ENCODE peak calls at places on chromosomes 6 and 20, in nine cellular contexts. One of them, this sample, is unnamed.

GRCh38 chr6:27752038-27752885 is 159.9 kb downstream of the OR2B2 start:
- DNase-seq in cardiac muscle cell: peak
- DNase-seq in heart left ventricle: peak
- DNase-seq in ascending aorta: peak
- DNase-seq in ovary: peak
- DNase-seq in bronchial epithelial cell: peak
- DNase-seq in tibial nerve: no peak
- DNase-seq in mammary epithelial cell: peak
- DNase-seq in neural progenitor cell: peak
- DNase-seq in this sample: peak

GRCh38 chr20:49480236-49480635 is 2.2 kb downstream of the KCNB1 start:
- DNase-seq in cardiac muscle cell: no peak
- DNase-seq in heart left ventricle: no peak
- DNase-seq in ascending aorta: no peak
- DNase-seq in ovary: no peak
- DNase-seq in bronchial epithelial cell: no peak
- DNase-seq in tibial nerve: no peak
- DNase-seq in mammary epithelial cell: no peak
- DNase-seq in neural progenitor cell: peak
- DNase-seq in this sample: no peak

GRCh38 chr6:38262041-38262440 is 377.7 kb downstream of the BTBD9 start:
- DNase-seq in cardiac muscle cell: peak
- DNase-seq in heart left ventricle: no peak
- DNase-seq in ascending aorta: no peak
- DNase-seq in ovary: no peak
- DNase-seq in bronchial epithelial cell: peak
- DNase-seq in tibial nerve: no peak
- DNase-seq in mammary epithelial cell: peak
- DNase-seq in neural progenitor cell: no peak
- DNase-seq in this sample: no peak

GRCh38 chr6:57262901-57263694 is 41.0 kb upstream of the RAB23 start:
- DNase-seq in cardiac muscle cell: no peak
- DNase-seq in heart left ventricle: no peak
- DNase-seq in ascending aorta: no peak
- DNase-seq in ovary: no peak
- DNase-seq in bronchial epithelial cell: peak
- DNase-seq in tibial nerve: no peak
- DNase-seq in mammary epithelial cell: peak
- DNase-seq in neural progenitor cell: no peak
- DNase-seq in this sample: peak

GRCh38 chr20:50815162-50815989 is 20.5 kb downstream of the BCAS4 start:
- DNase-seq in cardiac muscle cell: no peak
- DNase-seq in heart left ventricle: no peak
- DNase-seq in ascending aorta: no peak
- DNase-seq in ovary: no peak
- DNase-seq in bronchial epithelial cell: peak
- DNase-seq in tibial nerve: no peak
- DNase-seq in mammary epithelial cell: peak
- DNase-seq in neural progenitor cell: no peak
- DNase-seq in this sample: no peak

GRCh38 chr20:46122071-46122470 is 4.0 kb downstream of the CD40 start:
- DNase-seq in cardiac muscle cell: no peak
- DNase-seq in heart left ventricle: no peak
- DNase-seq in ascending aorta: no peak
- DNase-seq in ovary: no peak
- DNase-seq in bronchial epithelial cell: peak
- DNase-seq in tibial nerve: no peak
- DNase-seq in mammary epithelial cell: peak
- DNase-seq in neural progenitor cell: no peak
- DNase-seq in this sample: no peak

GRCh38 chr6:158092806-158093205 is 75.3 kb downstream of the SERAC1 start:
- DNase-seq in cardiac muscle cell: no peak
- DNase-seq in heart left ventricle: no peak
- DNase-seq in ascending aorta: no peak
- DNase-seq in ovary: no peak
- DNase-seq in bronchial epithelial cell: no peak
- DNase-seq in tibial nerve: no peak
- DNase-seq in mammary epithelial cell: no peak
- DNase-seq in neural progenitor cell: no peak
- DNase-seq in this sample: no peak

GRCh38 chr20:58408603-58409246 is 19.7 kb downstream of the VAPB start:
- DNase-seq in cardiac muscle cell: no peak
- DNase-seq in heart left ventricle: no peak
- DNase-seq in ascending aorta: no peak
- DNase-seq in ovary: no peak
- DNase-seq in bronchial epithelial cell: no peak
- DNase-seq in tibial nerve: no peak
- DNase-seq in mammary epithelial cell: no peak
- DNase-seq in neural progenitor cell: no peak
- DNase-seq in this sample: no peak

GRCh38 chr20:45070932-45071632 is 29.8 kb downstream of the KCNS1 start:
- DNase-seq in cardiac muscle cell: no peak
- DNase-seq in heart left ventricle: no peak
- DNase-seq in ascending aorta: no peak
- DNase-seq in ovary: no peak
- DNase-seq in bronchial epithelial cell: peak
- DNase-seq in tibial nerve: no peak
- DNase-seq in mammary epithelial cell: peak
- DNase-seq in neural progenitor cell: no peak
- DNase-seq in this sample: no peak

GRCh38 chr6:119313937-119314893 is 35.3 kb downstream of the MAN1A1 start:
- DNase-seq in cardiac muscle cell: peak
- DNase-seq in heart left ventricle: no peak
- DNase-seq in ascending aorta: no peak
- DNase-seq in ovary: no peak
- DNase-seq in bronchial epithelial cell: no peak
- DNase-seq in tibial nerve: no peak
- DNase-seq in mammary epithelial cell: no peak
- DNase-seq in neural progenitor cell: no peak
- DNase-seq in this sample: no peak

GRCh38 chr6:28525496-28526039 is at the start of gene GPX5:
- DNase-seq in cardiac muscle cell: no peak
- DNase-seq in heart left ventricle: no peak
- DNase-seq in ascending aorta: no peak
- DNase-seq in ovary: no peak
- DNase-seq in bronchial epithelial cell: no peak
- DNase-seq in tibial nerve: no peak
- DNase-seq in mammary epithelial cell: no peak
- DNase-seq in neural progenitor cell: no peak
- DNase-seq in this sample: no peak

GRCh38 chr6:38216451-38216850 is 396.9 kb downstream of the ZFAND3 start:
- DNase-seq in cardiac muscle cell: no peak
- DNase-seq in heart left ventricle: no peak
- DNase-seq in ascending aorta: no peak
- DNase-seq in ovary: no peak
- DNase-seq in bronchial epithelial cell: no peak
- DNase-seq in tibial nerve: no peak
- DNase-seq in mammary epithelial cell: no peak
- DNase-seq in neural progenitor cell: no peak
- DNase-seq in this sample: no peak

DNA sequence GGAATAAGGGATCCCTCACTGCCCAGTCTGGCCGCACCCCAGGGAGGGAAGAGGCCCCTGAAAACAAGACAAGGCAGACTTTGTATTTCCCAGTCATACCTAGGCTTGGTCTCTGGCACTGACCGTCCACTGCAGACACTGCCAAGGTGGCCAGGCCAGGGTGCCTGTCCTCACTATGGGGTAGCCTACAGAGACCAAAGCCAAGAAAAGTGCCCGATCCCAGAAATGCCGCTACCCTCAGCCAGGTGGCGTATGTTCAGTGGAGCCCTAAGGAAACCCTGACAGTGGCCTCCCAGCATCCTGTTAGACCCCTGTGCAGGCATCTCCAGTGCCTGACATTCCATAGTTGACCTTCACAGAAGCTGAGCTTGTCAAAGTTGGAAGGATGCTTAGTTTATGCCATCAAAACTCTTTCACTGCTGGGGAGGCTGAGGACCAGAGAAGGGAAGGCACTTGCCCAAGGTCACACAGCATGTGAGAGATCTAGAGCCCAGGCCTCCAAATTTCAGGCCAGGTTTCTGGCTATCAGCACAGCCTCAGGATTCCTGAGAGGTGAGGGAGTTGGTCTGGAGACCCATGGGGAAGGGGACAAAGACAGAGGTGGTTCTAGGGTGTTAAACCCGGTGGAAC is 2.5 kb downstream of the SCRT2 start:
- DNase-seq in cardiac muscle cell: no peak
- DNase-seq in heart left ventricle: no peak
- DNase-seq in ascending aorta: no peak
- DNase-seq in ovary: no peak
- DNase-seq in bronchial epithelial cell: no peak
- DNase-seq in tibial nerve: no peak
- DNase-seq in mammary epithelial cell: no peak
- DNase-seq in neural progenitor cell: no peak
- DNase-seq in this sample: no peak
- H3K4me3 ChIP-seq in cardiac muscle cell: no peak
- H3K4me3 ChIP-seq in heart left ventricle: no peak
- H3K4me3 ChIP-seq in ascending aorta: no peak
- H3K4me3 ChIP-seq in ovary: no peak
- H3K4me3 ChIP-seq in bronchial epithelial cell: no peak
- H3K4me3 ChIP-seq in tibial nerve: no peak
- H3K4me3 ChIP-seq in mammary epithelial cell: no peak
- H3K4me3 ChIP-seq in neural progenitor cell: no peak
- H3K4me3 ChIP-seq in this sample: no peak

GRCh38 chr6:122789862-122790739 is 1.0 kb downstream of the SMPDL3A start:
- DNase-seq in cardiac muscle cell: peak
- DNase-seq in heart left ventricle: peak
- DNase-seq in ascending aorta: peak
- DNase-seq in ovary: no peak
- DNase-seq in bronchial epithelial cell: peak
- DNase-seq in tibial nerve: no peak
- DNase-seq in mammary epithelial cell: peak
- DNase-seq in neural progenitor cell: peak
- DNase-seq in this sample: no peak

GRCh38 chr6:122790740-122791679 is 2.0 kb downstream of the SMPDL3A start:
- DNase-seq in cardiac muscle cell: peak
- DNase-seq in heart left ventricle: no peak
- DNase-seq in ascending aorta: no peak
- DNase-seq in ovary: no peak
- DNase-seq in bronchial epithelial cell: no peak
- DNase-seq in tibial nerve: no peak
- DNase-seq in mammary epithelial cell: no peak
- DNase-seq in neural progenitor cell: no peak
- DNase-seq in this sample: no peak

GRCh38 chr6:122788663-122789062 is 395 bp upstream of the SMPDL3A start:
- DNase-seq in cardiac muscle cell: peak
- DNase-seq in heart left ventricle: no peak
- DNase-seq in ascending aorta: no peak
- DNase-seq in ovary: no peak
- DNase-seq in bronchial epithelial cell: no peak
- DNase-seq in tibial nerve: no peak
- DNase-seq in mammary epithelial cell: no peak
- DNase-seq in neural progenitor cell: peak
- DNase-seq in this sample: no peak

GRCh38 chr6:122788208-122788607 is 850 bp upstream of the SMPDL3A start:
- DNase-seq in cardiac muscle cell: no peak
- DNase-seq in heart left ventricle: no peak
- DNase-seq in ascending aorta: no peak
- DNase-seq in ovary: no peak
- DNase-seq in bronchial epithelial cell: no peak
- DNase-seq in tibial nerve: no peak
- DNase-seq in mammary epithelial cell: no peak
- DNase-seq in neural progenitor cell: no peak
- DNase-seq in this sample: no peak

GRCh38 chr6:122789078-122789861 is at the start of gene SMPDL3A:
- DNase-seq in cardiac muscle cell: peak
- DNase-seq in heart left ventricle: peak
- DNase-seq in ascending aorta: peak
- DNase-seq in ovary: peak
- DNase-seq in bronchial epithelial cell: peak
- DNase-seq in tibial nerve: peak
- DNase-seq in mammary epithelial cell: peak
- DNase-seq in neural progenitor cell: peak
- DNase-seq in this sample: peak
- TF ChIP-seq CTCF in cardiac muscle cell: peak
- TF ChIP-seq CTCF in heart left ventricle: peak
- TF ChIP-seq CTCF in ascending aorta: peak
- TF ChIP-seq CTCF in ovary: peak
- TF ChIP-seq CTCF in bronchial epithelial cell: peak
- TF ChIP-seq CTCF in tibial nerve: peak
- TF ChIP-seq CTCF in mammary epithelial cell: peak
- TF ChIP-seq CTCF in neural progenitor cell: peak
- TF ChIP-seq CTCF in this sample: peak

GRCh38 chr20:52049001-52049731 is 142.4 kb downstream of the ZFP64 start:
- DNase-seq in cardiac muscle cell: peak
- DNase-seq in heart left ventricle: no peak
- DNase-seq in ascending aorta: no peak
- DNase-seq in ovary: no peak
- DNase-seq in bronchial epithelial cell: no peak
- DNase-seq in tibial nerve: no peak
- DNase-seq in mammary epithelial cell: no peak
- DNase-seq in neural progenitor cell: peak
- DNase-seq in this sample: peak

GRCh38 chr20:52056203-52057062 is 135.1 kb downstream of the ZFP64 start:
- DNase-seq in cardiac muscle cell: no peak
- DNase-seq in heart left ventricle: no peak
- DNase-seq in ascending aorta: no peak
- DNase-seq in ovary: no peak
- DNase-seq in bronchial epithelial cell: peak
- DNase-seq in tibial nerve: no peak
- DNase-seq in mammary epithelial cell: peak
- DNase-seq in neural progenitor cell: no peak
- DNase-seq in this sample: peak

GRCh38 chr20:52048365-52048764 is 143.2 kb downstream of the ZFP64 start:
- DNase-seq in cardiac muscle cell: no peak
- DNase-seq in heart left ventricle: no peak
- DNase-seq in ascending aorta: no peak
- DNase-seq in ovary: no peak
- DNase-seq in bronchial epithelial cell: no peak
- DNase-seq in tibial nerve: no peak
- DNase-seq in mammary epithelial cell: no peak
- DNase-seq in neural progenitor cell: peak
- DNase-seq in this sample: no peak

DNA sequence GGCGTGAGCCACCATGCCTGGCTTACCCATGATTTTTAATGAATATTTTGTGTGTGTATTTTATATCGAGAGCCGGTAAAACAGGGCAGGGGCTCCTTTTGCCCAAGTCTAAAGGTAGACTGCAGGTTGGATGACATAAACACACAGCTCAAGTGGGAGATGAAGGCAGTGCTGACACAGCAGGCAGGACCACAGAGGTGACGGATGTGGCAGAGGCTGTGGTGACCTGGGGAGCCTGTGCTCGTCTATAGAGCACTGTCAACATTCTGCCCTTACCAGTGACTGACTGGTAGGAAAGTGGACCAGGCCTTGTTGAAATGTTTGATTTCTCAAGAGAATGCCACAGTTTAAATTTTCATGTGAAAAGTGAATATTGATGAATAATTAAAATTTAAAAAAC is 137.5 kb downstream of the ZFP64 start:
- DNase-seq in cardiac muscle cell: no peak
- DNase-seq in heart left ventricle: no peak
- DNase-seq in ascending aorta: no peak
- DNase-seq in ovary: no peak
- DNase-seq in bronchial epithelial cell: no peak
- DNase-seq in tibial nerve: no peak
- DNase-seq in mammary epithelial cell: no peak
- DNase-seq in neural progenitor cell: no peak
- DNase-seq in this sample: no peak
- H3K4me3 ChIP-seq in cardiac muscle cell: no peak
- H3K4me3 ChIP-seq in heart left ventricle: no peak
- H3K4me3 ChIP-seq in ascending aorta: no peak
- H3K4me3 ChIP-seq in ovary: no peak
- H3K4me3 ChIP-seq in bronchial epithelial cell: no peak
- H3K4me3 ChIP-seq in tibial nerve: no peak
- H3K4me3 ChIP-seq in mammary epithelial cell: no peak
- H3K4me3 ChIP-seq in neural progenitor cell: no peak
- H3K4me3 ChIP-seq in this sample: no peak

GRCh38 chr6:114304304-114304887 is 38.4 kb downstream of the HS3ST5 start:
- DNase-seq in cardiac muscle cell: peak
- DNase-seq in heart left ventricle: no peak
- DNase-seq in ascending aorta: no peak
- DNase-seq in ovary: no peak
- DNase-seq in bronchial epithelial cell: peak
- DNase-seq in tibial nerve: no peak
- DNase-seq in mammary epithelial cell: peak
- DNase-seq in neural progenitor cell: no peak
- DNase-seq in this sample: peak
- TF ChIP-seq CTCF in cardiac muscle cell: peak
- TF ChIP-seq CTCF in heart left ventricle: peak
- TF ChIP-seq CTCF in ascending aorta: peak
- TF ChIP-seq CTCF in ovary: no peak
- TF ChIP-seq CTCF in bronchial epithelial cell: peak
- TF ChIP-seq CTCF in tibial nerve: no peak
- TF ChIP-seq CTCF in mammary epithelial cell: peak
- TF ChIP-seq CTCF in neural progenitor cell: peak
- TF ChIP-seq CTCF in this sample: peak

This sample was measured in AG09309.